ENCODE peak calls at places on chromosomes 12 and 14, in five cellular contexts. P is cardiac muscle cell, K is fibroblast of lung, G is transverse colon, F is left lung. T is an unnamed sample. For H3K36me3 and H3K9me3, the result is how much of the 10 kb centered on the place peaks cover.

GRCh38 chr12:127272864-127273263 is 994.1 kb upstream of the TMEM132C start:
- DNase-seq in P (no peak), K (peak), G (no peak), F (no peak), T (no peak)

GRCh38 chr12:113936460-113936859 is 29.7 kb downstream of the RBM19 start:
- DNase-seq in P (no peak), K (no peak), G (no peak), F (no peak), T (no peak)

GRCh38 chr12:41967668-41968649 is 176.7 kb downstream of the GXYLT1 start:
- DNase-seq in P (peak), K (peak), G (no peak), F (no peak), T (no peak)

GRCh38 chr12:7092229-7092985 is at the start of gene C1R:
- DNase-seq in P (peak), K (peak), G (peak), F (peak), T (peak)

GRCh38 chr12:122137681-122138080 is 36.3 kb downstream of the IL31 start:
- DNase-seq in P (no peak), K (no peak), G (no peak), F (no peak), T (no peak)

GRCh38 chr12:32586390-32586789 is 92.7 kb upstream of the DNM1L start:
- DNase-seq in P (no peak), K (peak), G (no peak), F (no peak), T (no peak)

GRCh38 chr12:75366629-75367028 is 24.3 kb upstream of the GLIPR1L2 start:
- DNase-seq in P (no peak), K (peak), G (no peak), F (no peak), T (no peak)

GRCh38 chr14:68757618-68758081 is 35.2 kb downstream of the ZFP36L1 start:
- DNase-seq in P (no peak), K (peak), G (no peak), F (peak), T (no peak)

GRCh38 chr12:50174971-50175715 is 8.0 kb upstream of the CERS5 start:
- DNase-seq in P (peak), K (peak), G (no peak), F (no peak), T (peak)

GRCh38 chr12:114306646-114307045 is 99.3 kb downstream of the TBX5 start:
- DNase-seq in P (no peak), K (peak), G (no peak), F (no peak), T (no peak)

GRCh38 chr12:113247123-113248045 is 26.1 kb downstream of the TPCN1 start:
- DNase-seq in P (no peak), K (peak), G (no peak), F (no peak), T (no peak)

GRCh38 chr14:57822081-57822480 is 43.8 kb downstream of the SLC35F4 start:
- DNase-seq in P (no peak), K (no peak), G (no peak), F (no peak), T (no peak)

GRCh38 chr12:115947696-115948062 is 329.8 kb downstream of the MED13L start:
- DNase-seq in P (no peak), K (no peak), G (no peak), F (no peak), T (no peak)

GRCh38 chr14:77153802-77154201 is 12.2 kb upstream of the ZDHHC22 start:
- DNase-seq in P (no peak), K (no peak), G (no peak), F (no peak), T (no peak)

GRCh38 chr14:23865502-23865901 is 88.1 kb upstream of the DHRS4 start:
- DNase-seq in P (no peak), K (peak), G (no peak), F (no peak), T (no peak)

GRCh38 chr12:48189331-48190125 is 6.1 kb downstream of the CCDC184 start:
- DNase-seq in P (peak), K (peak), G (peak), F (no peak), T (peak)

DNA sequence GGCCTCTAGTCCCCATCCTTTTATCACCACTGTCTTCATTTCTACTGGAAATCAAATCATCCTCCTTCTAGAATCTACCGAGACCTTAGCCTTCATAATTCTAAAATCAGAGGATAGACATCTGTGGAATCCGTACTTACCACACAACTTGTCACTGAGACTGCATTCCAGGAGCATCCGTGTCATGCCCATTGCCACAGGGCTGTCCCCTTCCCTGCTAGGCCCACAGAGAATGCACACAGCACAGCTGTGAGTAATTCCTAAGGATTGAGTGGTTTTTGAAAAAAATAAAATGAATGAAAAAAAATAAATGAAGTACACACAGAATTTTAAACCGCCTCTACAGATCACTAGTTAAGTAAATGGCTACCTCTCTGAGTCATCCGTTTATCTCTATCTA is 21.0 kb upstream of the MAGOHB start:
- DNase-seq in P (no peak), K (peak), G (no peak), F (no peak), T (no peak)
- TF ChIP-seq CTCF in P (no peak), K (no peak), G (no peak), F (no peak), T (no peak)

GRCh38 chr12:109461049-109461845 is 15.9 kb downstream of the KCTD10 start:
- DNase-seq in P (peak), K (peak), G (peak), F (no peak), T (no peak)
- H3K36me3 ChIP-seq in P (under half), K (under half), G (under half), F (half or more), T (under half)

DNA sequence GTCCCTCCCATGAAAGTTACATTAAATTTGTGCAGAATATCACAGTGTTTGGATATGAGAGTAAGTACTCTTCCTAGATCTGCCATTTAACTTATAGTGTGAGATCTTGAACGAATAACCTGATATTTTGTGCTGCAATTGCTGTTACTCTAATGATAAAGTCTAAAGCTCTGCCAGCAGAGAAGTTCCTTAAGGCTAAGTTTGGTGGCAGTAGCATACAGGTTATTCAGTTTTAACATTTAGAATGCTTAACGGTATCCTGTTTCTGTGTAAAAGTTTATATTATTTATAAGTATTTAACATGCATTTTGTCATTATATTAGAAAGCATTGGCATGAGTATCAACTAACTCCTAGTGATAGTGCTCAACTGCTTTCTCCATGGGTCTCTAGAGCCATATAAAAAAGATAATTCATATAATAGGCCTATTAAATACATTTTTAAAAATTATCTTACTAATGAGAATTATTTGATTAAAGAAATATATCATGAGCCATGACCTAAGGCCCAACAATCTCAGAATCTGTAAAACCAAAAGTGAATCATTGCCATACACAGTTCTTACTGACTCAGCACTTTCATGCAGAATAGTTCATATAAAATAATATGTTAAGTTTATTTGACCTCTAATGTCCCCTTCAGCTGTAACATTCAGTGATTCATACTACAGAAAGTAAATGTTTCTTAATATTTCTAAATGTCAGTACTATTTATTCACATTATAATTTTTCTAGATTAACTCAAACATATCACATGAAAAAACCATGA is 1058.6 kb downstream of the TRHDE start:
- DNase-seq in P (no peak), K (no peak), G (no peak), F (no peak), T (no peak)
- H3K9me3 ChIP-seq in P (under half), K (under half), G (under half), F (under half), T (under half)

GRCh38 chr12:65074932-65075331 is 46.2 kb downstream of the WIF1 start:
- DNase-seq in P (no peak), K (no peak), G (no peak), F (no peak), T (no peak)
- TF ChIP-seq CTCF in P (no peak), K (no peak), G (no peak), F (no peak), T (no peak)

DNA sequence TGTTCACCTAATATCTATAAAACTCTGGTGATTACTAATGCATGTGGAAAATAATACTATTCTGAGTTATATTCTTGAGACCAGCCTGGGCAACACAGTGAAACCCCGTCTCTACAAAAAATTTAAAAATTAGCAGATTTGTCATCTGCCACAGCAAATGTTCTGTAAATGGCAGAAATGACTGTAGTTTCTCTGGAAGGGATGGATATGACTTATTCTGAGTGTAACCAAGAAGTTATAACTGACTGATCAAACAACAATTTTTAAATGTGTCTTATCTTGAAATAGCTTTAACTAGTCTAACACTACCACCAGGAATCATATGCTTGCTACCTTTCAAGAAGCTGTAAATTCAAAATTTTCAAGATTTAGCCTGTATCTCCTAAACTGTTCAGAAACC is 88.7 kb downstream of the PLBD1 start:
- DNase-seq in P (no peak), K (no peak), G (no peak), F (no peak), T (no peak)
- H3K36me3 ChIP-seq in P (half or more), K (under half), G (half or more), F (half or more), T (half or more)

GRCh38 chr14:105978618-105979295 is 452.4 kb downstream of the TMEM121 start:
- DNase-seq in P (no peak), K (no peak), G (no peak), F (peak), T (no peak)

GRCh38 chr14:105986896-105987284 is 460.5 kb downstream of the TMEM121 start:
- DNase-seq in P (no peak), K (no peak), G (no peak), F (no peak), T (no peak)

GRCh38 chr14:105980224-105980623 is 453.8 kb downstream of the TMEM121 start:
- DNase-seq in P (no peak), K (no peak), G (no peak), F (no peak), T (no peak)

GRCh38 chr14:105979446-105979845 is 453.1 kb downstream of the TMEM121 start:
- DNase-seq in P (no peak), K (no peak), G (no peak), F (no peak), T (no peak)

GRCh38 chr14:105982664-105983063 is 456.3 kb downstream of the TMEM121 start:
- DNase-seq in P (no peak), K (no peak), G (no peak), F (no peak), T (no peak)
- H3K9me3 ChIP-seq in P (under half), K (under half), G (under half), F (under half), T (under half)

GRCh38 chr12:39365364-39366001 is 77.4 kb downstream of the KIF21A start:
- DNase-seq in P (no peak), K (no peak), G (no peak), F (no peak), T (no peak)
- TF ChIP-seq CTCF in P (peak), K (no peak), G (no peak), F (no peak), T (no peak)

T was measured in BE2C.